ENCODE peak calls at places on chromosomes 5 and 9, in eight cellular contexts. One of them, this sample, is unnamed. For H3K4me1, the result is how much of the 10 kb centered on the place peaks cover.

GRCh38 chr5:142170254-142170953 is 61.8 kb downstream of the NDFIP1 start:
- DNase-seq in tibial artery: no peak
- DNase-seq in transverse colon: no peak
- DNase-seq in K562: no peak
- DNase-seq in A549: no peak
- DNase-seq in mucosa of descending colon: no peak
- DNase-seq in IMR-90: no peak
- DNase-seq in colonic mucosa: no peak
- DNase-seq in this sample: no peak

GRCh38 chr9:115814081-115814480 is 339.5 kb upstream of the PAPPA start:
- DNase-seq in tibial artery: no peak
- DNase-seq in transverse colon: no peak
- DNase-seq in K562: no peak
- DNase-seq in A549: no peak
- DNase-seq in mucosa of descending colon: no peak
- DNase-seq in IMR-90: no peak
- DNase-seq in colonic mucosa: no peak
- DNase-seq in this sample: no peak

GRCh38 chr9:96383165-96383939 is at the start of gene SLC35D2:
- DNase-seq in tibial artery: peak
- DNase-seq in transverse colon: peak
- DNase-seq in K562: peak
- DNase-seq in A549: peak
- DNase-seq in mucosa of descending colon: peak
- DNase-seq in IMR-90: peak
- DNase-seq in colonic mucosa: peak
- DNase-seq in this sample: peak

GRCh38 chr5:76952795-76953536 is at the start of gene CRHBP:
- DNase-seq in tibial artery: no peak
- DNase-seq in transverse colon: no peak
- DNase-seq in K562: no peak
- DNase-seq in A549: no peak
- DNase-seq in mucosa of descending colon: no peak
- DNase-seq in IMR-90: no peak
- DNase-seq in colonic mucosa: no peak
- DNase-seq in this sample: no peak

GRCh38 chr9:121742923-121743322 is 91.5 kb downstream of the DAB2IP start:
- DNase-seq in tibial artery: no peak
- DNase-seq in transverse colon: no peak
- DNase-seq in K562: no peak
- DNase-seq in A549: no peak
- DNase-seq in mucosa of descending colon: no peak
- DNase-seq in IMR-90: no peak
- DNase-seq in colonic mucosa: peak
- DNase-seq in this sample: no peak

GRCh38 chr9:137074657-137075274 is 2.6 kb upstream of the UAP1L1 start:
- DNase-seq in tibial artery: no peak
- DNase-seq in transverse colon: no peak
- DNase-seq in K562: no peak
- DNase-seq in A549: no peak
- DNase-seq in mucosa of descending colon: peak
- DNase-seq in IMR-90: no peak
- DNase-seq in colonic mucosa: peak
- DNase-seq in this sample: peak

GRCh38 chr9:116944714-116945534 is 257.8 kb downstream of the TRIM32 start:
- DNase-seq in tibial artery: no peak
- DNase-seq in transverse colon: no peak
- DNase-seq in K562: no peak
- DNase-seq in A549: no peak
- DNase-seq in mucosa of descending colon: no peak
- DNase-seq in IMR-90: peak
- DNase-seq in colonic mucosa: no peak
- DNase-seq in this sample: no peak

GRCh38 chr5:134022333-134022732 is 17.6 kb upstream of the VDAC1 start:
- DNase-seq in tibial artery: no peak
- DNase-seq in transverse colon: no peak
- DNase-seq in K562: no peak
- DNase-seq in A549: no peak
- DNase-seq in mucosa of descending colon: no peak
- DNase-seq in IMR-90: no peak
- DNase-seq in colonic mucosa: no peak
- DNase-seq in this sample: no peak

GRCh38 chr9:6590329-6590728 is 55.2 kb downstream of the GLDC start:
- DNase-seq in tibial artery: no peak
- DNase-seq in transverse colon: no peak
- DNase-seq in K562: no peak
- DNase-seq in A549: no peak
- DNase-seq in mucosa of descending colon: no peak
- DNase-seq in IMR-90: no peak
- DNase-seq in colonic mucosa: no peak
- DNase-seq in this sample: no peak

GRCh38 chr5:104909803-104910202 is 1347.2 kb upstream of the NUDT12 start:
- DNase-seq in tibial artery: no peak
- DNase-seq in transverse colon: no peak
- DNase-seq in K562: no peak
- DNase-seq in A549: peak
- DNase-seq in mucosa of descending colon: no peak
- DNase-seq in IMR-90: no peak
- DNase-seq in colonic mucosa: no peak
- DNase-seq in this sample: no peak

GRCh38 chr5:104904561-104904960 is 1342.0 kb upstream of the NUDT12 start:
- DNase-seq in tibial artery: no peak
- DNase-seq in transverse colon: no peak
- DNase-seq in K562: no peak
- DNase-seq in A549: peak
- DNase-seq in mucosa of descending colon: no peak
- DNase-seq in IMR-90: no peak
- DNase-seq in colonic mucosa: no peak
- DNase-seq in this sample: no peak

GRCh38 chr5:104903941-104904340 is 1341.4 kb upstream of the NUDT12 start:
- DNase-seq in tibial artery: no peak
- DNase-seq in transverse colon: no peak
- DNase-seq in K562: no peak
- DNase-seq in A549: no peak
- DNase-seq in mucosa of descending colon: no peak
- DNase-seq in IMR-90: no peak
- DNase-seq in colonic mucosa: no peak
- DNase-seq in this sample: no peak
- H3K4me1 ChIP-seq in tibial artery: under half
- H3K4me1 ChIP-seq in transverse colon: under half
- H3K4me1 ChIP-seq in K562: under half
- H3K4me1 ChIP-seq in A549: under half
- H3K4me1 ChIP-seq in mucosa of descending colon: under half
- H3K4me1 ChIP-seq in IMR-90: under half
- H3K4me1 ChIP-seq in colonic mucosa: under half
- H3K4me1 ChIP-seq in this sample: under half

DNA sequence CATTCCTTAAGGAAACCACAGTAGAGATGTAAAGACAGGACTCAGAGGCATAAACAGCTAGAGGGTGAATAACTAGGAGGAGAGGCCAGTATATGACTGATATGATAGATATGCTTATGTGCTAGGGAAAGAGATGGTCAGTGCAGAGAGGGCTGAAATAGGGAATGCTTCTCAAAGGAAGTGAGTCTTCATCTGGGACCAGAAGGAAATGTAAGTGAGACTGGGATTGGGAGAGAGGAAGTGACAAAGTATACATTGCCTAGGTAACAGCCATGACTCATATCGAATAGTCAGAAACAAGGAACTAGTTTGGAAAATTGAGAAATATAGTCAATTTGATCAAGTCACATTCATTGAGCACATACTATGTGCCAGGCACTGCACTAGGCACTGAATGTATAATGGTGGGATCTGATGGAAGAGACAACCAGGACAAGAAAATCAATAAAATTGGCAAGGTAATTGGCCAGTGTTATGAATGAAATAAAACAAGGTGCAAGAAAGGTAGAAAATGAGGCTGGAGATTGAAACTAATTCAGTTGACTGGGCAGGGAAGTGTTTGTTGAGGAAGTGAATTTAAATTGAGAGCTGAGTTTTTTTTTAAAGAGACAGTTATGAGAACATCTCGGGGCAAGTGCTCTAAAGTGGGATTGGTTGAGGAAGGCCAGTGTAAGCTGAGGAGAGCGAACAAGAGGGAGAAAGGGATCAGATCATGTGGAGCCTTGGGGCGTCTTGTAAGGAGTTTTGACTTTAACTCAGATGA is 4.3 kb downstream of the ERAP2 start:
- DNase-seq in tibial artery: no peak
- DNase-seq in transverse colon: no peak
- DNase-seq in K562: no peak
- DNase-seq in A549: peak
- DNase-seq in mucosa of descending colon: no peak
- DNase-seq in IMR-90: peak
- DNase-seq in colonic mucosa: no peak
- DNase-seq in this sample: no peak
- H3K4me3 ChIP-seq in tibial artery: no peak
- H3K4me3 ChIP-seq in transverse colon: no peak
- H3K4me3 ChIP-seq in K562: no peak
- H3K4me3 ChIP-seq in A549: no peak
- H3K4me3 ChIP-seq in mucosa of descending colon: no peak
- H3K4me3 ChIP-seq in IMR-90: no peak
- H3K4me3 ChIP-seq in colonic mucosa: no peak
- H3K4me3 ChIP-seq in this sample: no peak

GRCh38 chr5:85453026-85453349 is 1068.3 kb upstream of the EDIL3 start:
- DNase-seq in tibial artery: no peak
- DNase-seq in transverse colon: no peak
- DNase-seq in K562: peak
- DNase-seq in A549: no peak
- DNase-seq in mucosa of descending colon: no peak
- DNase-seq in IMR-90: no peak
- DNase-seq in colonic mucosa: no peak
- DNase-seq in this sample: no peak
- TF ChIP-seq CTCF in tibial artery: no peak
- TF ChIP-seq CTCF in transverse colon: no peak
- TF ChIP-seq CTCF in K562: no peak
- TF ChIP-seq CTCF in A549: no peak
- TF ChIP-seq CTCF in mucosa of descending colon: no peak
- TF ChIP-seq CTCF in IMR-90: no peak
- TF ChIP-seq CTCF in colonic mucosa: no peak
- TF ChIP-seq CTCF in this sample: no peak

DNA sequence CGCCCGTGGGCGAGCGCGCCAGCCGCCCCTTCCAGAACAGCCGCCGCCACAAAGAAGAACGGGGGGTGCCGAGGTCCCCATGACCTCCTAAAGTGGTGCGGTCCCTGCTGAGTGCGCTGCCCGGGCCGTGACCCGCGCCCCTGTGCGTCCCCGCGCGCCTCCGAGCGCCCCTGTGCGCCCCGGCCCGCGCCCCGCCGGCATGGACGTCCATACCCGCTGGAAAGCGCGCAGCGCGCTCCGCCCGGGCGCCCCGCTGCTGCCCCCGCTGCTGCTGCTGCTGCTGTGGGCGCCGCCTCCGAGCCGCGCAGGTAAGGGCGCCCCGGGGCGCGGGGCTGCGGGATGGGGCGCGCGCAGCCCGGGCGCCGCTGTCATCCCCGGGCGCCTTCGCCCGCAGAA is 384 bp downstream of the COL5A1 start:
- DNase-seq in tibial artery: no peak
- DNase-seq in transverse colon: no peak
- DNase-seq in K562: no peak
- DNase-seq in A549: no peak
- DNase-seq in mucosa of descending colon: no peak
- DNase-seq in IMR-90: no peak
- DNase-seq in colonic mucosa: no peak
- DNase-seq in this sample: no peak
- H3K4me1 ChIP-seq in tibial artery: under half
- H3K4me1 ChIP-seq in transverse colon: under half
- H3K4me1 ChIP-seq in K562: under half
- H3K4me1 ChIP-seq in A549: half or more
- H3K4me1 ChIP-seq in mucosa of descending colon: under half
- H3K4me1 ChIP-seq in IMR-90: under half
- H3K4me1 ChIP-seq in colonic mucosa: under half
- H3K4me1 ChIP-seq in this sample: under half

DNA sequence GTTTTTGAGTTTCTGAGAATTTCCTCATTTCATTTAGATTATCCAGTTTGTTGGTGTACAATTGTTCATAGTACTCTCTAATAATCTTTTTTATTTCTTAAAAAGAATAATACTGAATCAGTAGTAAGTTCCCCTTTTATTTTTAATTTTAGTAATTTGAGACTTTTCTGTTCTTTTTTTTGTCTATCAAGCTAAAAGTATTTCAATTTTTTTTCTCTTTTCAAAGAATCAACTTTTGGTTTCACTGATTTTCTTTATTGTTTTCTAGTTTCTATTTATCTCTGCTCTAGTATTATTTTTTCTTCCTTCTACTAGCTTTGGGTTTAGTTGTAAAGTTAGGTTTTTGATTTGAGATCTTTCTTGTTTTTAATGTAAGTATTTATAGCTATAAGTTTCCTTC is 60.6 kb upstream of the ARL15 start:
- DNase-seq in tibial artery: no peak
- DNase-seq in transverse colon: no peak
- DNase-seq in K562: no peak
- DNase-seq in A549: no peak
- DNase-seq in mucosa of descending colon: no peak
- DNase-seq in IMR-90: no peak
- DNase-seq in colonic mucosa: no peak
- DNase-seq in this sample: no peak
- H3K4me3 ChIP-seq in tibial artery: no peak
- H3K4me3 ChIP-seq in transverse colon: no peak
- H3K4me3 ChIP-seq in K562: no peak
- H3K4me3 ChIP-seq in A549: no peak
- H3K4me3 ChIP-seq in mucosa of descending colon: no peak
- H3K4me3 ChIP-seq in IMR-90: no peak
- H3K4me3 ChIP-seq in colonic mucosa: no peak
- H3K4me3 ChIP-seq in this sample: no peak

DNA sequence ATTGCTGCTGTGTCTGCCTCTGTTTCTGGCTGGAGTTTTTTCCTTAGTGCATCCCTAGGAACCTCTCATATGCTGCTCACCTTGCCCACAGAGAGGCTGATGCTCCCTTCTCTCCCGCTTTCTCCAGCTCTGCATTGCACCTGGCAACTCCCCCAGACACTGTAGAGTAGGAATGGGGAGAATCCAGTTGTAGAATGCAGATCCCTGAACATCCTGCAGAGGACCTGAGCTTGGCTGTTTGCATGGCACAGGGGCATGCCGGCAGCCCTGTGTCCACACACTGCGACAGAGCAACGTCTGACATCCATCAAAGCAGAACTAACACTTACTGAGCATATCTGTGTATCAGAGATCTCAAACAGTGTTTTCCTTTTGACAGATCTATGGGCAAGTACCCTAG is 19.8 kb downstream of the IDNK start:
- DNase-seq in tibial artery: no peak
- DNase-seq in transverse colon: no peak
- DNase-seq in K562: no peak
- DNase-seq in A549: no peak
- DNase-seq in mucosa of descending colon: no peak
- DNase-seq in IMR-90: no peak
- DNase-seq in colonic mucosa: no peak
- DNase-seq in this sample: no peak
- TF ChIP-seq CTCF in tibial artery: no peak
- TF ChIP-seq CTCF in transverse colon: no peak
- TF ChIP-seq CTCF in K562: no peak
- TF ChIP-seq CTCF in A549: no peak
- TF ChIP-seq CTCF in mucosa of descending colon: no peak
- TF ChIP-seq CTCF in IMR-90: no peak
- TF ChIP-seq CTCF in colonic mucosa: no peak
- TF ChIP-seq CTCF in this sample: no peak

This sample was measured in heart left ventricle.